ENCODE peak calls at places on chromosomes 4 and X, in five cellular contexts. J, A, V, K and F are unnamed samples.

GRCh38 chrX:1025413-1025812 is 187.0 kb downstream of the CRLF2 start:
- DNase-seq in J (no peak), A (no peak), V (no peak), K (no peak), F (no peak)

GRCh38 chr4:26074672-26075071 is 160.7 kb downstream of the SMIM20 start:
- DNase-seq in J (no peak), A (no peak), V (no peak), K (no peak), F (no peak)

GRCh38 chrX:30863969-30864368 is 25.1 kb downstream of the TAB3 start:
- DNase-seq in J (no peak), A (no peak), V (no peak), K (no peak), F (no peak)

GRCh38 chrX:134256684-134257083 is 19.7 kb downstream of the CCDC160 start:
- DNase-seq in J (no peak), A (no peak), V (no peak), K (no peak), F (no peak)

GRCh38 chr4:6761540-6762243 is 20.8 kb upstream of the KIAA0232 start:
- DNase-seq in J (no peak), A (no peak), V (no peak), K (no peak), F (no peak)

GRCh38 chr4:106369456-106370060 is 980 bp upstream of the GIMD1 start:
- DNase-seq in J (peak), A (no peak), V (no peak), K (peak), F (peak)

GRCh38 chrX:108736509-108737479 is at the start of gene IRS4:
- DNase-seq in J (no peak), A (peak), V (peak), K (peak), F (no peak)

GRCh38 chr4:169249214-169249973 is 21.4 kb downstream of the SH3RF1 start:
- DNase-seq in J (no peak), A (no peak), V (no peak), K (no peak), F (no peak)

GRCh38 chrX:53682885-53683555 is 3.5 kb downstream of the HUWE1 start:
- DNase-seq in J (peak), A (peak), V (no peak), K (peak), F (peak)

GRCh38 chrX:17923546-17923945 is 62.4 kb upstream of the RAI2 start:
- DNase-seq in J (no peak), A (no peak), V (no peak), K (no peak), F (no peak)

GRCh38 chr4:55159851-55160250 is 34.5 kb upstream of the KDR start:
- DNase-seq in J (no peak), A (no peak), V (no peak), K (no peak), F (no peak)

GRCh38 chrX:112851806-112852205 is 11.2 kb upstream of the AMOT start:
- DNase-seq in J (no peak), A (peak), V (no peak), K (no peak), F (peak)

GRCh38 chrX:51803833-51804232 is 60.6 kb downstream of the GSPT2 start:
- DNase-seq in J (no peak), A (no peak), V (no peak), K (no peak), F (no peak)

GRCh38 chrX:87621697-87622096 is 104.1 kb downstream of the KLHL4 start:
- DNase-seq in J (no peak), A (no peak), V (no peak), K (no peak), F (no peak)

GRCh38 chrX:140764401-140764919 is 54.9 kb downstream of the LINC00632 start:
- DNase-seq in J (no peak), A (peak), V (peak), K (peak), F (peak)

GRCh38 chr4:183057255-183057654 is 41.8 kb upstream of the WWC2 start:
- DNase-seq in J (no peak), A (no peak), V (no peak), K (no peak), F (no peak)

GRCh38 chr4:74369860-74370259 is 4.9 kb downstream of the EREG start:
- DNase-seq in J (no peak), A (no peak), V (no peak), K (no peak), F (no peak)

GRCh38 chr4:185470503-185471195 is 884 bp downstream of the CCDC110 start:
- DNase-seq in J (peak), A (peak), V (peak), K (peak), F (peak)

GRCh38 chr4:80210549-80210948 is 13.2 kb downstream of the PRDM8 start:
- DNase-seq in J (no peak), A (no peak), V (no peak), K (no peak), F (no peak)

GRCh38 chr4:52106701-52107100 is 55.6 kb downstream of the SPATA18 start:
- DNase-seq in J (no peak), A (no peak), V (no peak), K (no peak), F (no peak)

GRCh38 chrX:19130628-19131027 is 8.4 kb upstream of the ADGRG2 start:
- DNase-seq in J (no peak), A (no peak), V (no peak), K (no peak), F (no peak)

GRCh38 chr4:48930654-48931053 is 24.1 kb upstream of the OCIAD2 start:
- DNase-seq in J (no peak), A (no peak), V (no peak), K (no peak), F (no peak)

GRCh38 chr4:22363071-22363470 is 152.8 kb downstream of the ADGRA3 start:
- DNase-seq in J (no peak), A (no peak), V (no peak), K (no peak), F (no peak)

GRCh38 chr4:181264908-181265307 is 978.3 kb upstream of the TENM3 start:
- DNase-seq in J (no peak), A (no peak), V (peak), K (peak), F (peak)

GRCh38 chr4:152696764-152697250 is 17.0 kb upstream of the TMEM154 start:
- DNase-seq in J (no peak), A (no peak), V (no peak), K (no peak), F (no peak)

GRCh38 chr4:6732441-6733357 is 16.7 kb downstream of the BLOC1S4 start:
- DNase-seq in J (no peak), A (peak), V (peak), K (no peak), F (peak)

GRCh38 chrX:50747471-50747900 is 66.5 kb downstream of the SHROOM4 start:
- DNase-seq in J (peak), A (no peak), V (no peak), K (peak), F (no peak)

GRCh38 chr4:119490335-119490734 is 138.3 kb downstream of the PDE5A start:
- DNase-seq in J (peak), A (no peak), V (no peak), K (peak), F (no peak)

GRCh38 chr4:3822230-3822947 is 56.2 kb downstream of the ADRA2C start:
- DNase-seq in J (no peak), A (no peak), V (peak), K (no peak), F (no peak)

GRCh38 chr4:186201535-186202230 is 10.3 kb downstream of the CYP4V2 start:
- DNase-seq in J (peak), A (no peak), V (no peak), K (peak), F (no peak)

GRCh38 chrX:40004916-40005289 is 92.9 kb downstream of the BCOR start:
- DNase-seq in J (no peak), A (no peak), V (no peak), K (peak), F (no peak)

GRCh38 chr4:112521123-112522116 is 5.4 kb upstream of the NEUROG2 start:
- DNase-seq in J (peak), A (no peak), V (peak), K (peak), F (no peak)

GRCh38 chr4:149897784-149898183 is 82.1 kb upstream of the IQCM start:
- DNase-seq in J (peak), A (no peak), V (no peak), K (peak), F (no peak)

GRCh38 chr4:174550541-174550940 is 28.3 kb upstream of the HPGD start:
- DNase-seq in J (no peak), A (no peak), V (no peak), K (peak), F (no peak)

GRCh38 chr4:163385466-163385865 is 41.8 kb downstream of the NPY5R start:
- DNase-seq in J (no peak), A (no peak), V (no peak), K (no peak), F (no peak)

GRCh38 chr4:26520728-26521442 is 30.6 kb upstream of the CCKAR start:
- DNase-seq in J (no peak), A (peak), V (no peak), K (no peak), F (no peak)

GRCh38 chr4:104728380-104729122 is 233.9 kb upstream of the CXXC4 start:
- DNase-seq in J (no peak), A (no peak), V (no peak), K (no peak), F (no peak)

GRCh38 chr4:786861-787300 is 39.0 kb downstream of the CPLX1 start:
- DNase-seq in J (no peak), A (peak), V (peak), K (no peak), F (peak)
- H3K27ac ChIP-seq in J (no peak), A (peak), V (peak), K (no peak), F (peak)

GRCh38 chr4:56655627-56656345 is 25.3 kb downstream of the HOPX start:
- DNase-seq in J (no peak), A (no peak), V (peak), K (peak), F (no peak)

GRCh38 chr4:56654238-56654632 is 26.9 kb downstream of the HOPX start:
- DNase-seq in J (no peak), A (peak), V (no peak), K (no peak), F (no peak)

GRCh38 chr4:56655209-56655626 is 25.9 kb downstream of the HOPX start:
- DNase-seq in J (no peak), A (peak), V (no peak), K (peak), F (peak)

GRCh38 chr4:56651071-56651384 is 30.1 kb downstream of the HOPX start:
- DNase-seq in J (no peak), A (no peak), V (no peak), K (no peak), F (no peak)

DNA sequence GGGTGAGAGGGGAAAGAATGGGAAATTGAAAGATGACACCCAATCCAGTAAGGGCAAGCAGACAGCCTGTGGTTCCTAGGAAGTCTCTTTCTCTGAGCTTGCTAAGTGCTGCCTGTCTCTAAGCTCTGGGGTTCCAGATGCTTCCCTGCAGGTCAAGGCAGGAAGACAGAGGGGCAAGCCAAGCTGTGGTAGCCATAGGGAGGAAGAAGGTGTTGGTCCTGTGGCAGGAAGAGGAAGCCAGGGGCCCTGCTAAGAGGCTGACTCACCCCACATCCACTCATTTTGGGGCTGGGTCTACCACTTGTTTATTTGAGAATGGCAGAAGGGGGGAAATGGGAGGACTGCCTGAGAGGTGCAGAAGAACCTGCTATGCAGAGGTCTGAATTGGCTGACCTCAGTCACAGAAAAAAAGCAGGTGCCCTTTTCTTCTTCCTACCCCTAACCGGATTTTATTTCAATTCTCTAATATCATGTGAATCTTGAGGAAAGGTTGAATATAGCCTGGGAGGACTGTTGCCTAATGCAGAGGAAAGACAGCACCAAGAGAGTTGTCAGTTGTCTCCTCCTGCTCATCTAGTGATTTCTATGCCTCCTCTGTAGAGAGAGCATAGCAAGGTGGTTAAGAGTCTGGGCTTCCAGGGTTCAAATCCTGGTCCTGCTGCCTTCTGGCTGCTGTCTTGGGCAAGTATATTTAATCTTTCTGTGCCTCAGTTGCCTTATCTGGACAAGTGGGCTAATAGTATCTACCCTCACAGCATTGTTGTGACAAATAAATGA is 27.4 kb downstream of the HOPX start:
- DNase-seq in J (peak), A (no peak), V (no peak), K (no peak), F (no peak)
- H3K27ac ChIP-seq in J (no peak), A (no peak), V (no peak), K (no peak), F (no peak)

GRCh38 chr4:40122941-40123340 is 66.3 kb downstream of the N4BP2 start:
- DNase-seq in J (no peak), A (no peak), V (no peak), K (no peak), F (no peak)
- H3K27ac ChIP-seq in J (no peak), A (no peak), V (no peak), K (no peak), F (no peak)

DNA sequence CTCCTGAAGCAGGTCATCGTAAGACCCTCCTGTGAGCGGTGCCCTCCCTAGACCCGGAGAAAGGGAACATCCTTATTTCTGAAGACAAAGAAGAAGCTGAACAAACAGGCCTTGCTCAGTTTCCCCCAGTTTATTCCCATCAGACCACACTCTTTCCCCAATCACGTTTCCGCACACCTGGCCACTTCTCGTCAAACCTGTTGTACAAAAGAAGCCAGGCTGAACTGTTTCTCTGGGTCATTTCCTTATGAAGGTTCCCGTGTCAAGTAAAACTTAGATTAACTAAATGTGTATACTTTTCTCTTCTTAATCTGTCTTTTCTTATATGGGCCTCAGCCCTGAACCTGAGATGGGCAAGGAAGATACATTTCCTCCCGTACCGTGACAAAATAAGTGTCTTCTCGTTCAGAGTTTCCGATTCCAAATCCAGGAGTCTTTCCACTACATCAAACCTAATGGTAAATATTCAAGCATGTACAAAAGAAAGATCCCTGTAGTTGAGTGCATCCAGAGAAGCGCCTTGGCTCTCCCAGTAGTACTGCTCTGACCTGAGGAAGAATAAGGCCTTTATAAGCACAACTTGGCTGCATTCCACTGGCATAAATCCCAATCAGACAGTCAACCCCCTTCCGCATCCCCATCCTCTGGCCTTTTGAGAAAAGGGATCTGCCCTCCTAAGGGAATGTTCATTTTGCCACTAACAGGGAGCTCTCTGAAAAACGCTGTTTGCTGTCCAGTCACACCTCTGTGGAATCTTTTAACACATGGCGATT is 111.7 kb upstream of the ENPP6 start:
- DNase-seq in J (no peak), A (no peak), V (no peak), K (no peak), F (no peak)
- H3K27ac ChIP-seq in J (peak), A (no peak), V (peak), K (no peak), F (peak)

GRCh38 chrX:101348452-101349222 is at the start of gene TIMM8A:
- DNase-seq in J (peak), A (peak), V (peak), K (peak), F (peak)
- H3K27ac ChIP-seq in J (peak), A (peak), V (peak), K (no peak), F (peak)

GRCh38 chrX:132226169-132226568 is 6.9 kb upstream of the RAP2C start:
- DNase-seq in J (peak), A (no peak), V (no peak), K (no peak), F (no peak)

GRCh38 chrX:132231587-132231986 is 12.3 kb upstream of the RAP2C start:
- DNase-seq in J (no peak), A (no peak), V (no peak), K (no peak), F (no peak)

GRCh38 chrX:132227383-132228112 is 8.3 kb upstream of the RAP2C start:
- DNase-seq in J (no peak), A (no peak), V (no peak), K (no peak), F (no peak)
- H3K27ac ChIP-seq in J (no peak), A (no peak), V (no peak), K (no peak), F (no peak)

GRCh38 chr4:143559757-143560147 is 46.2 kb downstream of the SMARCA5 start:
- DNase-seq in J (no peak), A (no peak), V (no peak), K (no peak), F (no peak)
- H3K27ac ChIP-seq in J (no peak), A (no peak), V (no peak), K (no peak), F (peak)

GRCh38 chr4:139555073-139555704 is 830 bp downstream of the SETD7 start:
- DNase-seq in J (peak), A (peak), V (peak), K (peak), F (peak)
- H3K27ac ChIP-seq in J (peak), A (peak), V (peak), K (no peak), F (peak)

GRCh38 chrX:97479491-97479890 is 595.8 kb downstream of the RPA4 start:
- DNase-seq in J (no peak), A (no peak), V (no peak), K (no peak), F (no peak)

GRCh38 chrX:97471071-97471470 is 587.4 kb downstream of the RPA4 start:
- DNase-seq in J (no peak), A (no peak), V (no peak), K (no peak), F (no peak)

DNA sequence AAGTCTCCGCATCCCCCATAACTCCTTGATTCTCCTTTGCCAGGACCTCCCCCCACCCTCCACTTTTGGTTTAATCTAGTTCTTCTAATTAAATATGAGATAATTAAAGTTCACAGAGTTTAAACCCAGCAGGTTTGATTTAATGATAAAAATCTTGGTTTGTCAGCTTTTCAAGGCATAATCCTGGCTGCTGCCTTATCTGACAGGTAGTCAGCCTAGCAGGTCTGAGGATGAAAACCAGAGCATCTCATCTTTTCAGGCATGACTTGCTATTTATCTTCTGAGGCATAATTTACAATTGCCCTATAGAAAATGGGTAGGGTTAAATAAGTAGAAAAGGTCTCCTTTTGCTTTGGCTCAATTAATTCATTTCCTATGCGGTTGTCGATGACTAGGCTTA is 591.2 kb downstream of the RPA4 start:
- DNase-seq in J (no peak), A (no peak), V (no peak), K (no peak), F (no peak)
- H3K27ac ChIP-seq in J (no peak), A (no peak), V (no peak), K (no peak), F (no peak)

GRCh38 chrX:43870758-43871419 is 11.4 kb downstream of the MAOB start:
- DNase-seq in J (no peak), A (no peak), V (no peak), K (no peak), F (peak)
- H3K27ac ChIP-seq in J (no peak), A (no peak), V (no peak), K (no peak), F (no peak)